ENCODE peak calls at places on chromosome 5, in ten cellular contexts. One of them, this sample, is unnamed.
A peak's percentile ranks its signal among the peaks of the same experiment; 100 is the strongest.

GRCh38 chr5:32628049-32628803 is 42.9 kb downstream of the SUB1 start:
- DNase-seq in colonic mucosa: no peak
- DNase-seq in GM12878: no peak
- DNase-seq in psoas muscle: no peak
- DNase-seq in heart left ventricle: peak; percentile 29
- DNase-seq in tibial artery: no peak
- DNase-seq in effector memory CD4-positive, alpha-beta T cell: no peak
- DNase-seq in SK-N-SH: no peak
- DNase-seq in ascending aorta: no peak
- DNase-seq in CD8-positive, alpha-beta memory T cell: no peak
- DNase-seq in this sample: no peak

GRCh38 chr5:127353339-127353738 is 62.7 kb downstream of the MEGF10 start:
- DNase-seq in colonic mucosa: no peak
- DNase-seq in tibial artery: no peak
- DNase-seq in effector memory CD4-positive, alpha-beta T cell: no peak
- DNase-seq in ascending aorta: no peak
- DNase-seq in GM12878: no peak
- DNase-seq in CD8-positive, alpha-beta memory T cell: no peak
- DNase-seq in psoas muscle: no peak
- DNase-seq in SK-N-SH: no peak
- DNase-seq in heart left ventricle: no peak
- DNase-seq in this sample: no peak

GRCh38 chr5:75089137-75089536 is 36.8 kb upstream of the GCNT4 start:
- DNase-seq in tibial artery: no peak
- DNase-seq in colonic mucosa: no peak
- DNase-seq in SK-N-SH: no peak
- DNase-seq in effector memory CD4-positive, alpha-beta T cell: no peak
- DNase-seq in psoas muscle: no peak
- DNase-seq in ascending aorta: no peak
- DNase-seq in CD8-positive, alpha-beta memory T cell: no peak
- DNase-seq in GM12878: no peak
- DNase-seq in heart left ventricle: no peak
- DNase-seq in this sample: no peak

GRCh38 chr5:150627731-150628545 is 12.5 kb upstream of the SYNPO start:
- DNase-seq in SK-N-SH: no peak
- DNase-seq in CD8-positive, alpha-beta memory T cell: no peak
- DNase-seq in colonic mucosa: no peak
- DNase-seq in heart left ventricle: no peak
- DNase-seq in tibial artery: no peak
- DNase-seq in ascending aorta: no peak
- DNase-seq in GM12878: no peak
- DNase-seq in effector memory CD4-positive, alpha-beta T cell: no peak
- DNase-seq in psoas muscle: no peak
- DNase-seq in this sample: no peak

GRCh38 chr5:127280494-127281220 is 9.9 kb upstream of the MEGF10 start:
- DNase-seq in CD8-positive, alpha-beta memory T cell: no peak
- DNase-seq in colonic mucosa: no peak
- DNase-seq in psoas muscle: no peak
- DNase-seq in GM12878: no peak
- DNase-seq in SK-N-SH: peak; percentile 9
- DNase-seq in heart left ventricle: no peak
- DNase-seq in tibial artery: no peak
- DNase-seq in effector memory CD4-positive, alpha-beta T cell: no peak
- DNase-seq in ascending aorta: no peak
- DNase-seq in this sample: no peak

GRCh38 chr5:103255666-103256065 is 2.9 kb upstream of the MACIR start:
- DNase-seq in tibial artery: no peak
- DNase-seq in psoas muscle: no peak
- DNase-seq in heart left ventricle: no peak
- DNase-seq in colonic mucosa: peak; percentile 67
- DNase-seq in effector memory CD4-positive, alpha-beta T cell: no peak
- DNase-seq in GM12878: no peak
- DNase-seq in SK-N-SH: no peak
- DNase-seq in CD8-positive, alpha-beta memory T cell: no peak
- DNase-seq in ascending aorta: no peak
- DNase-seq in this sample: no peak

GRCh38 chr5:31197183-31197582 is 3.7 kb downstream of the CDH6 start:
- DNase-seq in psoas muscle: no peak
- DNase-seq in colonic mucosa: no peak
- DNase-seq in effector memory CD4-positive, alpha-beta T cell: no peak
- DNase-seq in GM12878: no peak
- DNase-seq in ascending aorta: no peak
- DNase-seq in SK-N-SH: no peak
- DNase-seq in CD8-positive, alpha-beta memory T cell: no peak
- DNase-seq in tibial artery: no peak
- DNase-seq in heart left ventricle: no peak
- DNase-seq in this sample: no peak

GRCh38 chr5:87121315-87122170 is 146.1 kb upstream of the RASA1 start:
- DNase-seq in heart left ventricle: no peak
- DNase-seq in CD8-positive, alpha-beta memory T cell: no peak
- DNase-seq in tibial artery: peak; percentile 42
- DNase-seq in colonic mucosa: no peak
- DNase-seq in effector memory CD4-positive, alpha-beta T cell: peak; percentile 5
- DNase-seq in SK-N-SH: no peak
- DNase-seq in ascending aorta: peak; percentile 10
- DNase-seq in GM12878: peak; percentile 75
- DNase-seq in psoas muscle: no peak
- DNase-seq in this sample: no peak

GRCh38 chr5:181198905-181199519 is 6.0 kb downstream of the TRIM7 start:
- DNase-seq in colonic mucosa: no peak
- DNase-seq in SK-N-SH: no peak
- DNase-seq in psoas muscle: no peak
- DNase-seq in tibial artery: no peak
- DNase-seq in CD8-positive, alpha-beta memory T cell: no peak
- DNase-seq in effector memory CD4-positive, alpha-beta T cell: no peak
- DNase-seq in heart left ventricle: no peak
- DNase-seq in ascending aorta: no peak
- DNase-seq in GM12878: no peak
- DNase-seq in this sample: no peak

GRCh38 chr5:53389093-53389492 is 91.3 kb upstream of the FST start:
- DNase-seq in colonic mucosa: no peak
- DNase-seq in tibial artery: no peak
- DNase-seq in effector memory CD4-positive, alpha-beta T cell: no peak
- DNase-seq in ascending aorta: no peak
- DNase-seq in psoas muscle: no peak
- DNase-seq in CD8-positive, alpha-beta memory T cell: no peak
- DNase-seq in SK-N-SH: no peak
- DNase-seq in heart left ventricle: no peak
- DNase-seq in GM12878: no peak
- DNase-seq in this sample: no peak

GRCh38 chr5:91937121-91937520 is 554.0 kb upstream of the ARRDC3 start:
- DNase-seq in SK-N-SH: no peak
- DNase-seq in tibial artery: no peak
- DNase-seq in colonic mucosa: no peak
- DNase-seq in effector memory CD4-positive, alpha-beta T cell: no peak
- DNase-seq in GM12878: no peak
- DNase-seq in heart left ventricle: no peak
- DNase-seq in ascending aorta: no peak
- DNase-seq in CD8-positive, alpha-beta memory T cell: no peak
- DNase-seq in psoas muscle: no peak
- DNase-seq in this sample: no peak

GRCh38 chr5:112646139-112646941 is 91.3 kb upstream of the APC start:
- DNase-seq in colonic mucosa: no peak
- DNase-seq in GM12878: no peak
- DNase-seq in effector memory CD4-positive, alpha-beta T cell: no peak
- DNase-seq in ascending aorta: no peak
- DNase-seq in psoas muscle: no peak
- DNase-seq in CD8-positive, alpha-beta memory T cell: no peak
- DNase-seq in tibial artery: no peak
- DNase-seq in heart left ventricle: no peak
- DNase-seq in SK-N-SH: no peak
- DNase-seq in this sample: no peak

GRCh38 chr5:8491254-8491653 is 622.3 kb downstream of the MTRR start:
- DNase-seq in SK-N-SH: no peak
- DNase-seq in tibial artery: no peak
- DNase-seq in ascending aorta: no peak
- DNase-seq in heart left ventricle: no peak
- DNase-seq in psoas muscle: no peak
- DNase-seq in colonic mucosa: no peak
- DNase-seq in GM12878: no peak
- DNase-seq in CD8-positive, alpha-beta memory T cell: no peak
- DNase-seq in effector memory CD4-positive, alpha-beta T cell: no peak
- DNase-seq in this sample: no peak

GRCh38 chr5:61731946-61732314 is 399.9 kb downstream of the ZSWIM6 start:
- DNase-seq in tibial artery: no peak
- DNase-seq in CD8-positive, alpha-beta memory T cell: no peak
- DNase-seq in colonic mucosa: no peak
- DNase-seq in heart left ventricle: no peak
- DNase-seq in SK-N-SH: no peak
- DNase-seq in effector memory CD4-positive, alpha-beta T cell: no peak
- DNase-seq in GM12878: no peak
- DNase-seq in ascending aorta: no peak
- DNase-seq in psoas muscle: no peak
- DNase-seq in this sample: no peak
- H3K4me3 ChIP-seq in tibial artery: no peak overlapping the region
- H3K4me3 ChIP-seq in CD8-positive, alpha-beta memory T cell: no peak overlapping the region
- H3K4me3 ChIP-seq in colonic mucosa: no peak overlapping the region
- H3K4me3 ChIP-seq in heart left ventricle: no peak overlapping the region
- H3K4me3 ChIP-seq in SK-N-SH: no peak overlapping the region
- H3K4me3 ChIP-seq in effector memory CD4-positive, alpha-beta T cell: no peak overlapping the region
- H3K4me3 ChIP-seq in GM12878: no peak overlapping the region
- H3K4me3 ChIP-seq in ascending aorta: peak overlapping the region; percentile 22
- H3K4me3 ChIP-seq in psoas muscle: no peak overlapping the region
- H3K4me3 ChIP-seq in this sample: no peak overlapping the region

GRCh38 chr5:178866946-178867345 is 7.2 kb downstream of the ZNF354B start:
- DNase-seq in psoas muscle: no peak
- DNase-seq in ascending aorta: no peak
- DNase-seq in effector memory CD4-positive, alpha-beta T cell: no peak
- DNase-seq in GM12878: no peak
- DNase-seq in colonic mucosa: no peak
- DNase-seq in SK-N-SH: no peak
- DNase-seq in tibial artery: no peak
- DNase-seq in heart left ventricle: no peak
- DNase-seq in CD8-positive, alpha-beta memory T cell: no peak
- DNase-seq in this sample: no peak

GRCh38 chr5:178869577-178869976 is 9.8 kb downstream of the ZNF354B start:
- DNase-seq in colonic mucosa: no peak
- DNase-seq in heart left ventricle: no peak
- DNase-seq in GM12878: no peak
- DNase-seq in SK-N-SH: no peak
- DNase-seq in CD8-positive, alpha-beta memory T cell: no peak
- DNase-seq in ascending aorta: no peak
- DNase-seq in effector memory CD4-positive, alpha-beta T cell: no peak
- DNase-seq in tibial artery: no peak
- DNase-seq in psoas muscle: no peak
- DNase-seq in this sample: no peak

GRCh38 chr5:178872302-178872701 is 12.5 kb downstream of the ZNF354B start:
- DNase-seq in ascending aorta: no peak
- DNase-seq in effector memory CD4-positive, alpha-beta T cell: no peak
- DNase-seq in tibial artery: no peak
- DNase-seq in heart left ventricle: no peak
- DNase-seq in colonic mucosa: no peak
- DNase-seq in GM12878: no peak
- DNase-seq in CD8-positive, alpha-beta memory T cell: no peak
- DNase-seq in SK-N-SH: no peak
- DNase-seq in psoas muscle: no peak
- DNase-seq in this sample: no peak

DNA sequence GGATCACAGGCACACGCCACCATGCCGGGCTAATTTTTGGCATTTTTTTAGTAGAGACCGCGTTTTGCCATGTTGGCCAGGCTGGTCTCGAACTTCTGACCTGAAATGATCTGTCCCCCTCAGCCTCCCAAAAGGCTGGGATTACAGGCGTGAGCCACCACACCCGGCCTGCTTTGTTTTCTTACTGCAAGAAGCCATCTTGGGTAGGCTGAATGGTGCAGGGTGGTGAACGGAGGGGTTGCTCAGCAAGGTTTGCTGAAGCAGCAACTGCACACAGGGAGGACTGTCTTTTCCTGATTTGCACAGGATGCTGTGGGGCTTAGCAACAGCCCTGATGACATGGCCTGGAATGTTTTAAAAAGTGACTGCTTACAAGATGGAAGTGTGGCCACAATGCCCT is 10.7 kb downstream of the ZNF354B start:
- DNase-seq in ascending aorta: no peak
- DNase-seq in colonic mucosa: no peak
- DNase-seq in tibial artery: no peak
- DNase-seq in psoas muscle: no peak
- DNase-seq in SK-N-SH: no peak
- DNase-seq in CD8-positive, alpha-beta memory T cell: no peak
- DNase-seq in heart left ventricle: no peak
- DNase-seq in GM12878: no peak
- DNase-seq in effector memory CD4-positive, alpha-beta T cell: no peak
- DNase-seq in this sample: no peak
- H3K9me3 ChIP-seq in ascending aorta: peaks cover 52% of the 10 kb centered on the region
- H3K9me3 ChIP-seq in colonic mucosa: no peaks in the 10 kb centered on the region
- H3K9me3 ChIP-seq in tibial artery: no peaks in the 10 kb centered on the region
- H3K9me3 ChIP-seq in psoas muscle: peaks cover 30% of the 10 kb centered on the region
- H3K9me3 ChIP-seq in SK-N-SH: no peaks in the 10 kb centered on the region
- H3K9me3 ChIP-seq in CD8-positive, alpha-beta memory T cell: peaks cover 12% of the 10 kb centered on the region
- H3K9me3 ChIP-seq in heart left ventricle: peaks cover 5% of the 10 kb centered on the region
- H3K9me3 ChIP-seq in GM12878: peaks cover 9% of the 10 kb centered on the region
- H3K9me3 ChIP-seq in effector memory CD4-positive, alpha-beta T cell: peaks cover 16% of the 10 kb centered on the region
- H3K9me3 ChIP-seq in this sample: peaks cover 34% of the 10 kb centered on the region

DNA sequence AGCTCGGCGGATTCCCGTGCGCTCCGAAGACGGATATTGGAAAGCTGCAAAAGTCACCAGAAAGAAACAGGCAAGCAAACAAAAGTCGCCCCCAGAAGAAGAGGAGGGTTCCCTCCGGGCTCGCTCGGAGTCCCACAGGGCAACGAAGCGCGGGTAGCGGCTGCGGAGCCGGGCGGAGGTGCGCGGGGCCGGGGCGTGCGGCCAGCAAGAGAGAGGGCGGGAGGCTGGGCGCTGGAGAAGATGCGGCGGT is at the start of gene FBN2:
- DNase-seq in ascending aorta: no peak
- DNase-seq in SK-N-SH: peak; percentile 17
- DNase-seq in CD8-positive, alpha-beta memory T cell: no peak
- DNase-seq in tibial artery: no peak
- DNase-seq in GM12878: no peak
- DNase-seq in psoas muscle: no peak
- DNase-seq in effector memory CD4-positive, alpha-beta T cell: no peak
- DNase-seq in colonic mucosa: no peak
- DNase-seq in heart left ventricle: no peak
- DNase-seq in this sample: no peak
- H3K4me3 ChIP-seq in ascending aorta: peak within 1 kb of the TSS; percentile 63
- H3K4me3 ChIP-seq in SK-N-SH: peak within 1 kb of the TSS; percentile 54
- H3K4me3 ChIP-seq in CD8-positive, alpha-beta memory T cell: no peak within 1 kb of the TSS
- H3K4me3 ChIP-seq in tibial artery: peak within 1 kb of the TSS; percentile 44
- H3K4me3 ChIP-seq in GM12878: no peak within 1 kb of the TSS
- H3K4me3 ChIP-seq in psoas muscle: peak within 1 kb of the TSS; percentile 72
- H3K4me3 ChIP-seq in effector memory CD4-positive, alpha-beta T cell: no peak within 1 kb of the TSS
- H3K4me3 ChIP-seq in colonic mucosa: peak within 1 kb of the TSS; percentile 31
- H3K4me3 ChIP-seq in heart left ventricle: peak within 1 kb of the TSS; percentile 65
- H3K4me3 ChIP-seq in this sample: peak within 1 kb of the TSS; percentile 55

DNA sequence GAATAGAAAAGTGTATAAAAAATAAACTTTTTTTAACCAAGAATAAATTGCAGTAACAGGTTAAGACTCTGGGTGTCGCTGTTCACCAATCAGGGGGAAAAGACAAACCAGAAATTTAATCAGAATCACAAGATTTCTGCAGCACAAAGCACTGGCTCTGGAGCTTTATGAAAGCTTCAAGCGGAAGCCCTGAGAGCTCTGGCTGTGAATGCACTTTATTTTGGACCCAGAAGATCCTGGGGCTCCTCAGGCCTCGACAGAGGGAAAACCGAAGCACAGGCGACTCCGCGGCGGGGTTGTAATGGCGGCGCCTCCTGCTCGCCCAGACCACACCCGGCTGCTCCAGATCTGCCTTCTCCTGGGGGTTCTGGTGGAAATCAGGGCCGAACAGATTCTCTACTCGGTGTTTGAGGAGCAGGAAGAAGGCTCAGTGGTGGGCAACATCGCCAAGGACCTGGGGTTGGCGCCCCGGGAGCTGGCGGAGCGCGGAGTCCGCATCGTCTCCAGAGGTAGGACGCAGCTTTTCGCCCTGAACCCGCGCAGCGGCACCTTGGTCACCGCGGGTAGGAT is at the start of gene PCDHGA4:
- DNase-seq in GM12878: no peak
- DNase-seq in ascending aorta: no peak
- DNase-seq in effector memory CD4-positive, alpha-beta T cell: no peak
- DNase-seq in SK-N-SH: no peak
- DNase-seq in tibial artery: no peak
- DNase-seq in CD8-positive, alpha-beta memory T cell: no peak
- DNase-seq in psoas muscle: no peak
- DNase-seq in heart left ventricle: no peak
- DNase-seq in colonic mucosa: no peak
- DNase-seq in this sample: no peak
- H3K9me3 ChIP-seq in GM12878: peaks cover under 1% of the 10 kb centered on the region
- H3K9me3 ChIP-seq in ascending aorta: peaks cover 99% of the 10 kb centered on the region
- H3K9me3 ChIP-seq in effector memory CD4-positive, alpha-beta T cell: no peaks in the 10 kb centered on the region
- H3K9me3 ChIP-seq in SK-N-SH: no peaks in the 10 kb centered on the region
- H3K9me3 ChIP-seq in tibial artery: no peaks in the 10 kb centered on the region
- H3K9me3 ChIP-seq in CD8-positive, alpha-beta memory T cell: no peaks in the 10 kb centered on the region
- H3K9me3 ChIP-seq in psoas muscle: peaks cover 14% of the 10 kb centered on the region
- H3K9me3 ChIP-seq in heart left ventricle: no peaks in the 10 kb centered on the region
- H3K9me3 ChIP-seq in colonic mucosa: no peaks in the 10 kb centered on the region
- H3K9me3 ChIP-seq in this sample: peaks cover 60% of the 10 kb centered on the region